ENCODE peak calls at places on chromosome 1, in five cellular contexts. U, X, D, M and J are unnamed samples.

GRCh38 chr1:181685216-181685615 is 201.9 kb downstream of the CACNA1E start:
- DNase-seq in U (no peak), X (no peak), D (no peak), M (no peak), J (no peak)

GRCh38 chr1:82927753-82928152 is 1071.2 kb downstream of the TTLL7 start:
- DNase-seq in U (no peak), X (no peak), D (no peak), M (peak; percentile 52), J (no peak)

GRCh38 chr1:64956733-64957441 is 9.5 kb downstream of the JAK1 start:
- DNase-seq in U (peak; percentile 16), X (no peak), D (no peak), M (no peak), J (no peak)

GRCh38 chr1:220920967-220921366 is 41.7 kb downstream of the HLX start:
- DNase-seq in U (no peak), X (no peak), D (no peak), M (no peak), J (no peak)

GRCh38 chr1:225919906-225920305 is 4.1 kb downstream of the PYCR2 start:
- DNase-seq in U (peak; percentile 83), X (peak; percentile 54), D (peak; percentile 85), M (no peak), J (peak; percentile 70)

GRCh38 chr1:212968385-212968863 is 18.1 kb downstream of the VASH2 start:
- DNase-seq in U (no peak), X (no peak), D (no peak), M (peak; percentile 62), J (no peak)

GRCh38 chr1:186183219-186183618 is 191.8 kb downstream of the TPR start:
- DNase-seq in U (peak; percentile 92), X (peak; percentile 86), D (no peak), M (no peak), J (no peak)

GRCh38 chr1:161725888-161726630 is 4.7 kb downstream of the FCRLB start:
- DNase-seq in U (peak; percentile 43), X (peak; percentile 19), D (peak; percentile 48), M (peak; percentile 88), J (peak; percentile 60)

GRCh38 chr1:86156571-86157455 is at the start of gene COL24A1:
- DNase-seq in U (peak; percentile 76), X (no peak), D (no peak), M (peak; percentile 79), J (peak; percentile 12)

GRCh38 chr1:5165747-5166146 is 511.3 kb downstream of the AJAP1 start:
- DNase-seq in U (no peak), X (no peak), D (no peak), M (no peak), J (no peak)

GRCh38 chr1:16145030-16145987 is 10.6 kb downstream of the EPHA2 start:
- DNase-seq in U (peak; percentile 94), X (peak; percentile 84), D (peak; percentile 94), M (peak; percentile 72), J (peak; percentile 86)

GRCh38 chr1:150156868-150157603 is 7.3 kb downstream of the PLEKHO1 start:
- DNase-seq in U (peak; percentile 50), X (no peak), D (no peak), M (no peak), J (no peak)

GRCh38 chr1:65362545-65362944 is 53.2 kb downstream of the DNAJC6 start:
- DNase-seq in U (no peak), X (no peak), D (no peak), M (no peak), J (no peak)

GRCh38 chr1:54257876-54258275 is 57.9 kb downstream of the MRPL37 start:
- DNase-seq in U (no peak), X (no peak), D (no peak), M (no peak), J (no peak)

GRCh38 chr1:61370177-61370907 is 288.0 kb downstream of the NFIA start:
- DNase-seq in U (no peak), X (no peak), D (no peak), M (no peak), J (no peak)

GRCh38 chr1:180290265-180291001 is 60.4 kb downstream of the LHX4 start:
- DNase-seq in U (no peak), X (no peak), D (no peak), M (no peak), J (no peak)

GRCh38 chr1:230282157-230282556 is 144.0 kb downstream of the PGBD5 start:
- DNase-seq in U (no peak), X (no peak), D (peak; percentile 40), M (no peak), J (peak; percentile 91)

GRCh38 chr1:219963432-219963831 is 35.1 kb upstream of the SLC30A10 start:
- DNase-seq in U (no peak), X (no peak), D (no peak), M (no peak), J (no peak)

GRCh38 chr1:8472668-8473067 is 154.8 kb downstream of the SLC45A1 start:
- DNase-seq in U (no peak), X (no peak), D (no peak), M (no peak), J (no peak)

GRCh38 chr1:175152006-175152652 is 40.4 kb downstream of the KIAA0040 start:
- DNase-seq in U (peak; percentile 29), X (no peak), D (peak; percentile 71), M (peak; percentile 85), J (peak; percentile 68)

GRCh38 chr1:20380616-20381035 is 90.0 kb downstream of the VWA5B1 start:
- DNase-seq in U (peak; percentile 88), X (peak; percentile 80), D (no peak), M (no peak), J (no peak)

GRCh38 chr1:238063454-238063853 is 172.7 kb upstream of the ZP4 start:
- DNase-seq in U (peak; percentile 65), X (peak; percentile 27), D (no peak), M (peak; percentile 54), J (no peak)

GRCh38 chr1:197319631-197320030 is 51.6 kb downstream of the CRB1 start:
- DNase-seq in U (no peak), X (no peak), D (no peak), M (no peak), J (no peak)

GRCh38 chr1:229114781-229115417 is 156.0 kb upstream of the RAB4A start:
- DNase-seq in U (no peak), X (no peak), D (no peak), M (no peak), J (no peak)

GRCh38 chr1:212879947-212880690 is 22.0 kb downstream of the FLVCR1 start:
- DNase-seq in U (no peak), X (no peak), D (no peak), M (no peak), J (no peak)

GRCh38 chr1:236287757-236288619 is 6.2 kb upstream of the ERO1B start:
- DNase-seq in U (no peak), X (no peak), D (no peak), M (no peak), J (peak; percentile 13)

GRCh38 chr1:225987491-225988316 is 11.4 kb downstream of the SDE2 start:
- DNase-seq in U (peak; percentile 53), X (no peak), D (no peak), M (no peak), J (no peak)

GRCh38 chr1:229059671-229060079 is 211.2 kb upstream of the RAB4A start:
- DNase-seq in U (peak; percentile 32), X (peak; percentile 24), D (no peak), M (peak; percentile 37), J (no peak)

GRCh38 chr1:33080885-33081553 is at the start of gene AZIN2:
- DNase-seq in U (peak; percentile 92), X (peak; percentile 90), D (peak; percentile 99), M (peak; percentile 95), J (peak; percentile 97)